ENCODE peak calls at places on chromosomes 4 and X, in six cellular contexts. One of them, this sample, is unnamed.

GRCh38 chrX:47172971-47173792 is 20.4 kb upstream of the UBA1 start:
- DNase-seq in left ventricle myocardium inferior: no peak
- DNase-seq in Peyer's patch: peak; percentile 32
- DNase-seq in dorsolateral prefrontal cortex: no peak
- DNase-seq in pancreas: no peak
- DNase-seq in GM12865: no peak
- DNase-seq in this sample: no peak

GRCh38 chr4:67236793-67237192 is 308.5 kb downstream of the CENPC start:
- DNase-seq in Peyer's patch: no peak
- DNase-seq in pancreas: no peak
- DNase-seq in dorsolateral prefrontal cortex: no peak
- DNase-seq in left ventricle myocardium inferior: no peak
- DNase-seq in GM12865: no peak
- DNase-seq in this sample: no peak

GRCh38 chr4:40046311-40046980 is 10.2 kb upstream of the N4BP2 start:
- DNase-seq in GM12865: no peak
- DNase-seq in pancreas: no peak
- DNase-seq in left ventricle myocardium inferior: no peak
- DNase-seq in Peyer's patch: no peak
- DNase-seq in dorsolateral prefrontal cortex: no peak
- DNase-seq in this sample: peak; percentile 87

GRCh38 chrX:34918856-34919255 is 23.7 kb upstream of the FAM47B start:
- DNase-seq in Peyer's patch: no peak
- DNase-seq in left ventricle myocardium inferior: no peak
- DNase-seq in pancreas: no peak
- DNase-seq in GM12865: no peak
- DNase-seq in dorsolateral prefrontal cortex: no peak
- DNase-seq in this sample: no peak

GRCh38 chr4:157702821-157703220 is 470.0 kb downstream of the GASK1B start:
- DNase-seq in dorsolateral prefrontal cortex: no peak
- DNase-seq in Peyer's patch: no peak
- DNase-seq in pancreas: no peak
- DNase-seq in GM12865: no peak
- DNase-seq in left ventricle myocardium inferior: no peak
- DNase-seq in this sample: no peak

GRCh38 chr4:3011456-3012220 is 48.3 kb downstream of the GRK4 start:
- DNase-seq in pancreas: no peak
- DNase-seq in Peyer's patch: no peak
- DNase-seq in GM12865: no peak
- DNase-seq in left ventricle myocardium inferior: no peak
- DNase-seq in dorsolateral prefrontal cortex: no peak
- DNase-seq in this sample: no peak

GRCh38 chr4:26074672-26075071 is 160.7 kb downstream of the SMIM20 start:
- DNase-seq in pancreas: no peak
- DNase-seq in GM12865: peak; percentile 76
- DNase-seq in dorsolateral prefrontal cortex: no peak
- DNase-seq in Peyer's patch: no peak
- DNase-seq in left ventricle myocardium inferior: no peak
- DNase-seq in this sample: no peak

GRCh38 chr4:71711044-71711984 is 72.6 kb downstream of the GC start:
- DNase-seq in dorsolateral prefrontal cortex: no peak
- DNase-seq in Peyer's patch: no peak
- DNase-seq in left ventricle myocardium inferior: no peak
- DNase-seq in pancreas: no peak
- DNase-seq in GM12865: no peak
- DNase-seq in this sample: no peak

GRCh38 chr4:13344216-13344615 is 139.9 kb downstream of the RAB28 start:
- DNase-seq in left ventricle myocardium inferior: no peak
- DNase-seq in Peyer's patch: no peak
- DNase-seq in pancreas: no peak
- DNase-seq in GM12865: no peak
- DNase-seq in dorsolateral prefrontal cortex: no peak
- DNase-seq in this sample: no peak

GRCh38 chr4:152657657-152658056 is 22.1 kb downstream of the TMEM154 start:
- DNase-seq in pancreas: no peak
- DNase-seq in GM12865: no peak
- DNase-seq in left ventricle myocardium inferior: no peak
- DNase-seq in Peyer's patch: no peak
- DNase-seq in dorsolateral prefrontal cortex: no peak
- DNase-seq in this sample: no peak

GRCh38 chrX:8272846-8273245 is 101.8 kb upstream of the VCX2 start:
- DNase-seq in pancreas: no peak
- DNase-seq in dorsolateral prefrontal cortex: no peak
- DNase-seq in left ventricle myocardium inferior: no peak
- DNase-seq in Peyer's patch: no peak
- DNase-seq in GM12865: no peak
- DNase-seq in this sample: no peak

GRCh38 chr4:95732061-95732460 is 107.8 kb upstream of the PDHA2 start:
- DNase-seq in left ventricle myocardium inferior: no peak
- DNase-seq in pancreas: no peak
- DNase-seq in dorsolateral prefrontal cortex: no peak
- DNase-seq in Peyer's patch: no peak
- DNase-seq in GM12865: no peak
- DNase-seq in this sample: no peak

GRCh38 chr4:101651778-101652177 is 138.8 kb upstream of the BANK1 start:
- DNase-seq in dorsolateral prefrontal cortex: no peak
- DNase-seq in Peyer's patch: no peak
- DNase-seq in pancreas: no peak
- DNase-seq in GM12865: no peak
- DNase-seq in left ventricle myocardium inferior: peak; percentile 26
- DNase-seq in this sample: no peak

GRCh38 chrX:64427787-64428186 is 32.5 kb upstream of the MTMR8 start:
- DNase-seq in left ventricle myocardium inferior: no peak
- DNase-seq in pancreas: no peak
- DNase-seq in dorsolateral prefrontal cortex: no peak
- DNase-seq in GM12865: peak; percentile 76
- DNase-seq in Peyer's patch: no peak
- DNase-seq in this sample: no peak

GRCh38 chrX:129108936-129109335 is 414.4 kb downstream of the SMARCA1 start:
- DNase-seq in pancreas: no peak
- DNase-seq in GM12865: no peak
- DNase-seq in Peyer's patch: no peak
- DNase-seq in left ventricle myocardium inferior: no peak
- DNase-seq in dorsolateral prefrontal cortex: no peak
- DNase-seq in this sample: no peak

GRCh38 chr4:73923631-73923937 is 54.4 kb downstream of the CXCL1 start:
- DNase-seq in pancreas: no peak
- DNase-seq in left ventricle myocardium inferior: no peak
- DNase-seq in Peyer's patch: no peak
- DNase-seq in GM12865: no peak
- DNase-seq in dorsolateral prefrontal cortex: no peak
- DNase-seq in this sample: no peak

GRCh38 chrX:39953879-39954278 is 143.9 kb downstream of the BCOR start:
- DNase-seq in GM12865: no peak
- DNase-seq in left ventricle myocardium inferior: peak; percentile 72
- DNase-seq in dorsolateral prefrontal cortex: no peak
- DNase-seq in Peyer's patch: peak; percentile 86
- DNase-seq in pancreas: peak; percentile 88
- DNase-seq in this sample: peak; percentile 95

GRCh38 chr4:76993787-76994641 is 44.5 kb downstream of the SEPTIN11 start:
- DNase-seq in GM12865: peak; percentile 86
- DNase-seq in dorsolateral prefrontal cortex: peak; percentile 37
- DNase-seq in pancreas: no peak
- DNase-seq in left ventricle myocardium inferior: no peak
- DNase-seq in Peyer's patch: peak; percentile 74
- DNase-seq in this sample: peak; percentile 68
- H3K4me3 ChIP-seq in GM12865: peak overlapping the region; percentile 24
- H3K4me3 ChIP-seq in dorsolateral prefrontal cortex: no peak overlapping the region
- H3K4me3 ChIP-seq in pancreas: no peak overlapping the region
- H3K4me3 ChIP-seq in left ventricle myocardium inferior: no peak overlapping the region
- H3K4me3 ChIP-seq in Peyer's patch: peak overlapping the region; percentile 4
- H3K4me3 ChIP-seq in this sample: no peak overlapping the region

DNA sequence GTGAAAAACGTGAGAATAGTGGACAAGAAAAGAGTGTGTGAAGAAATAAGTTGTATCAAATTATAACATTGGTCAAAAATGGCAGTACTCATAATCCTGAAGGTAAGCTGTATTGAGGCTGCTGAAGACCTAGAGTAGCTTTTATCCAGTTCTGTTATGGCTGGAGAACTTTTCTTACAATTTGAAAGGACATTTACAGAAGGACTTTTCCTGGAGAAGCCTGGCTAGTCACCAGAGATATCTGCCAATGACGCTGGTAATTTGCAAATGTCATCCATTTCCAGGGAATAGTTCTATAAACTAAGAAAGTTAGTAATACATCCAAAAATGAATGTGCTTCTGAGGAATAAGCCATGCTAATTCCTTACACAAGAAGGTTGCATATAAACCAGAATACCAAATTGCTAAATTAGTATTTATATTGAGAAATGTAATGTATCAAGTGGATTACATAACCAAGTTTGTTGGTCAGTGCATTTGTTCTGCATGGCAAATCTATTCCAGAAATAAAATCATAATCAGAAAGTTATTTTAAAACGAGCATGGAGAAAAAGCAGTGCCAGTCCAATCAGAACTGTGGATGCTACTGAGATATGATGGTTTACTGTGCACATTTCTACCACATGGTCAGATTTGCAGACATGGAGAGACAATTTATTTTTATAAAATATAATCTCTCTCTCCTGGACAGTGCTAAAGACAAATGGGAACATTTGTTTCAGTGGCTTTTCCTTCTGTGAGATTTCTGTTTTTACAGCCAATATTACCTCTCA is 743.7 kb upstream of the HS3ST1 start:
- DNase-seq in Peyer's patch: no peak
- DNase-seq in GM12865: no peak
- DNase-seq in dorsolateral prefrontal cortex: no peak
- DNase-seq in pancreas: no peak
- DNase-seq in left ventricle myocardium inferior: no peak
- DNase-seq in this sample: no peak
- TF ChIP-seq CTCF in Peyer's patch: no peak
- TF ChIP-seq CTCF in GM12865: no peak
- TF ChIP-seq CTCF in dorsolateral prefrontal cortex: no peak
- TF ChIP-seq CTCF in pancreas: no peak
- TF ChIP-seq CTCF in left ventricle myocardium inferior: peak; percentile 16
- TF ChIP-seq CTCF in this sample: no peak

GRCh38 chrX:19372170-19373033 is 28.7 kb downstream of the PDHA1 start:
- DNase-seq in pancreas: no peak
- DNase-seq in dorsolateral prefrontal cortex: peak; percentile 52
- DNase-seq in Peyer's patch: peak; percentile 81
- DNase-seq in left ventricle myocardium inferior: peak; percentile 46
- DNase-seq in GM12865: peak; percentile 70
- DNase-seq in this sample: peak; percentile 66
- H3K4me3 ChIP-seq in pancreas: peak overlapping the region; percentile 11
- H3K4me3 ChIP-seq in dorsolateral prefrontal cortex: peak overlapping the region; percentile 45
- H3K4me3 ChIP-seq in Peyer's patch: peak overlapping the region; percentile 42
- H3K4me3 ChIP-seq in left ventricle myocardium inferior: peak overlapping the region; percentile 63
- H3K4me3 ChIP-seq in GM12865: peak overlapping the region; percentile 48
- H3K4me3 ChIP-seq in this sample: peak overlapping the region; percentile 12

DNA sequence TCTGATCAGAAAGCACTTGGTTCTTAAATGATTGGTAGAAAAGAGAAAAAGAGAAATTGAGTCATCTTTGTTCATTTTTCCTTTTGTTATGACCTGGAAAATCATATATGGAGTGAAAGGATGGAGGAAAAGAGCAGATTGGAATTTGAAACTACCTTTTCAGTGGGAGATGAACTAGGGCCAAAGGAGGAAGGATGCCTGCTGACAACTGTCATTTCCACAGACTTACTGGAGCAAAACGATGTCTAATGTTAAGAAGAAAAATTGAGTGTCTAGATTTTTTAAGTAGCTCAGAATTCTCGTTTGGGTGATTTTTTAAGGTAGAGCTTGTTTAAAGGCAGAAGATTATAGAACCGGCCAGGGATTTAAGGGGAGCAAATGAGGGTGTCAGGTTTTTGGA is 144.6 kb upstream of the KCNIP4 start:
- DNase-seq in GM12865: no peak
- DNase-seq in pancreas: no peak
- DNase-seq in dorsolateral prefrontal cortex: peak; percentile 50
- DNase-seq in Peyer's patch: no peak
- DNase-seq in left ventricle myocardium inferior: no peak
- DNase-seq in this sample: no peak
- TF ChIP-seq CTCF in GM12865: no peak
- TF ChIP-seq CTCF in pancreas: no peak
- TF ChIP-seq CTCF in dorsolateral prefrontal cortex: no peak
- TF ChIP-seq CTCF in Peyer's patch: no peak
- TF ChIP-seq CTCF in left ventricle myocardium inferior: no peak
- TF ChIP-seq CTCF in this sample: no peak

DNA sequence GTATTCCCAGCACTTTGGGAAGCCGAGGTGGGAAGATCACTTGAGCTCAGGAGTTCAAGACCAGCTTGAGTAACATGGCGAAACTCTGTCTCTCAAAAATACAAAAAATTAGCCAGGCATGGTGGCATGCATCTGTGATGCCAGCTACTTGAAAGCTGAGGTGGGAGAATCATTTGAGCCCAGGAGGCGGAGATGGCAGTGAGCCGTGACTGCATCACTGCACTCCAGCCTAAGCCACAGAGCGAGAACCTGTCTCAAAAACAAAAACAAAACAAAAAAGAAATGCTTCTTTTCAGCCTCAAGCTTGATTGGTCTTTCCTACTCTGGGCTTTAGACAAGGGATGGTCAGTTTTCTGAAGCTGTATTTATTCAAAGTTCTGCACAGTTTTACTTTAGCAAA is 15.8 kb upstream of the DHRSX start:
- DNase-seq in left ventricle myocardium inferior: no peak
- DNase-seq in dorsolateral prefrontal cortex: no peak
- DNase-seq in GM12865: peak; percentile 76
- DNase-seq in pancreas: no peak
- DNase-seq in Peyer's patch: peak; percentile 64
- DNase-seq in this sample: peak; percentile 72
- H3K4me3 ChIP-seq in left ventricle myocardium inferior: no peak overlapping the region
- H3K4me3 ChIP-seq in dorsolateral prefrontal cortex: no peak overlapping the region
- H3K4me3 ChIP-seq in GM12865: peak overlapping the region; percentile 28
- H3K4me3 ChIP-seq in pancreas: no peak overlapping the region
- H3K4me3 ChIP-seq in Peyer's patch: no peak overlapping the region
- H3K4me3 ChIP-seq in this sample: no peak overlapping the region

GRCh38 chr4:140621161-140621560 is 52.4 kb upstream of the UCP1 start:
- DNase-seq in GM12865: no peak
- DNase-seq in dorsolateral prefrontal cortex: no peak
- DNase-seq in Peyer's patch: no peak
- DNase-seq in pancreas: no peak
- DNase-seq in left ventricle myocardium inferior: no peak
- DNase-seq in this sample: no peak

GRCh38 chr4:140630246-140630645 is 61.5 kb upstream of the UCP1 start:
- DNase-seq in pancreas: no peak
- DNase-seq in Peyer's patch: no peak
- DNase-seq in dorsolateral prefrontal cortex: no peak
- DNase-seq in GM12865: no peak
- DNase-seq in left ventricle myocardium inferior: no peak
- DNase-seq in this sample: no peak

GRCh38 chr4:140622333-140622958 is 53.7 kb upstream of the UCP1 start:
- DNase-seq in Peyer's patch: no peak
- DNase-seq in pancreas: no peak
- DNase-seq in dorsolateral prefrontal cortex: no peak
- DNase-seq in GM12865: no peak
- DNase-seq in left ventricle myocardium inferior: no peak
- DNase-seq in this sample: no peak

GRCh38 chr4:140628016-140628415 is 59.3 kb upstream of the UCP1 start:
- DNase-seq in pancreas: no peak
- DNase-seq in left ventricle myocardium inferior: no peak
- DNase-seq in dorsolateral prefrontal cortex: no peak
- DNase-seq in Peyer's patch: no peak
- DNase-seq in GM12865: no peak
- DNase-seq in this sample: no peak

GRCh38 chr4:140626982-140627381 is 58.2 kb upstream of the UCP1 start:
- DNase-seq in GM12865: no peak
- DNase-seq in pancreas: no peak
- DNase-seq in Peyer's patch: no peak
- DNase-seq in dorsolateral prefrontal cortex: no peak
- DNase-seq in left ventricle myocardium inferior: no peak
- DNase-seq in this sample: no peak
- TF ChIP-seq CTCF in GM12865: no peak
- TF ChIP-seq CTCF in pancreas: no peak
- TF ChIP-seq CTCF in Peyer's patch: no peak
- TF ChIP-seq CTCF in dorsolateral prefrontal cortex: no peak
- TF ChIP-seq CTCF in left ventricle myocardium inferior: peak; percentile 21
- TF ChIP-seq CTCF in this sample: no peak

GRCh38 chrX:15694968-15695451 is 30.4 kb upstream of the CLTRN start:
- DNase-seq in left ventricle myocardium inferior: peak; percentile 18
- DNase-seq in Peyer's patch: no peak
- DNase-seq in pancreas: no peak
- DNase-seq in dorsolateral prefrontal cortex: no peak
- DNase-seq in GM12865: no peak
- DNase-seq in this sample: no peak

GRCh38 chrX:15696516-15696915 is 31.9 kb upstream of the CLTRN start:
- DNase-seq in dorsolateral prefrontal cortex: no peak
- DNase-seq in GM12865: no peak
- DNase-seq in pancreas: no peak
- DNase-seq in left ventricle myocardium inferior: no peak
- DNase-seq in Peyer's patch: no peak
- DNase-seq in this sample: no peak
- H3K4me3 ChIP-seq in dorsolateral prefrontal cortex: no peak overlapping the region
- H3K4me3 ChIP-seq in GM12865: no peak overlapping the region
- H3K4me3 ChIP-seq in pancreas: no peak overlapping the region
- H3K4me3 ChIP-seq in left ventricle myocardium inferior: no peak overlapping the region
- H3K4me3 ChIP-seq in Peyer's patch: no peak overlapping the region
- H3K4me3 ChIP-seq in this sample: no peak overlapping the region

This sample was measured in thyroid gland.